ENCODE peak calls at places on chromosome 2, in four cellular contexts. D, C, B and W are unnamed samples.

GRCh38 chr2:112465373-112465772 is 16.6 kb upstream of the TTL start:
- DNase-seq in D (no peak), C (no peak), B (no peak), W (no peak)

GRCh38 chr2:234212534-234212933 is 162.0 kb downstream of the SPP2 start:
- DNase-seq in D (no peak), C (no peak), B (no peak), W (no peak)

GRCh38 chr2:26671691-26672090 is 20.8 kb upstream of the KCNK3 start:
- DNase-seq in D (no peak), C (no peak), B (no peak), W (no peak)

GRCh38 chr2:54579682-54580349 is 123.7 kb downstream of the SPTBN1 start:
- DNase-seq in D (peak; percentile 63), C (no peak), B (peak; percentile 75), W (no peak)

GRCh38 chr2:232532406-232532805 is 6.4 kb downstream of the CHRND start:
- DNase-seq in D (no peak), C (no peak), B (peak; percentile 25), W (no peak)

GRCh38 chr2:208607694-208608093 is 201.1 kb downstream of the PTH2R start:
- DNase-seq in D (no peak), C (no peak), B (no peak), W (no peak)

GRCh38 chr2:70756126-70756525 is 11.9 kb downstream of the ADD2 start:
- DNase-seq in D (no peak), C (no peak), B (no peak), W (no peak)

GRCh38 chr2:176419591-176420071 is 150.4 kb downstream of the MTX2 start:
- DNase-seq in D (no peak), C (no peak), B (no peak), W (no peak)

GRCh38 chr2:8867363-8867762 is 29.9 kb upstream of the KIDINS220 start:
- DNase-seq in D (no peak), C (no peak), B (no peak), W (no peak)

GRCh38 chr2:166419616-166419934 is 43.8 kb upstream of the SCN9A start:
- DNase-seq in D (no peak), C (no peak), B (no peak), W (no peak)

GRCh38 chr2:8803658-8804379 is 33.6 kb downstream of the KIDINS220 start:
- DNase-seq in D (peak; percentile 72), C (no peak), B (no peak), W (no peak)